ENCODE peak calls at places on chromosomes 16 and 17, in four cellular contexts. S is dorsolateral prefrontal cortex, I is body of pancreas, G is neural crest cell. V is an unnamed sample.
A peak's percentile ranks its signal among the peaks of the same experiment; 100 is the strongest.

GRCh38 chr16:84303023-84303422 is 8.3 kb downstream of the WFDC1 start:
- DNase-seq in S (no peak), G (no peak), I (no peak), V (peak; percentile 88)

GRCh38 chr17:46154151-46154816 is 38.9 kb downstream of the KANSL1 start:
- DNase-seq in I (no peak), G (no peak), S (no peak), V (no peak)

GRCh38 chr17:42403150-42403549 is 14.9 kb upstream of the STAT3 start:
- DNase-seq in I (no peak), S (no peak), G (no peak), V (no peak)

GRCh38 chr17:21098934-21099687 is 27.7 kb upstream of the DHRS7B start:
- DNase-seq in G (peak; percentile 67), I (peak; percentile 45), S (peak; percentile 65), V (peak; percentile 68)

GRCh38 chr16:65122974-65123845 is 1.3 kb upstream of the CDH11 start:
- DNase-seq in G (peak; percentile 6), I (no peak), S (peak; percentile 48), V (peak; percentile 70)

GRCh38 chr16:71562552-71562951 is 14.3 kb downstream of the TAT start:
- DNase-seq in I (no peak), S (no peak), G (no peak), V (no peak)

GRCh38 chr16:2784536-2785100 is 2.7 kb downstream of the PRSS33 start:
- DNase-seq in S (no peak), G (no peak), I (no peak), V (no peak)

GRCh38 chr16:1789643-1790045 is 3.9 kb downstream of the IGFALS start:
- DNase-seq in G (no peak), I (no peak), S (no peak), V (no peak)

GRCh38 chr16:75138636-75139035 is 9.7 kb upstream of the ZFP1 start:
- DNase-seq in I (no peak), G (no peak), S (no peak), V (no peak)

GRCh38 chr16:81634380-81635121 is 144.5 kb upstream of the PLCG2 start:
- DNase-seq in I (no peak), G (no peak), S (no peak), V (peak; percentile 64)

GRCh38 chr16:81632392-81633146 is 146.5 kb upstream of the PLCG2 start:
- DNase-seq in S (no peak), G (no peak), I (peak; percentile 60), V (peak; percentile 82)

GRCh38 chr16:81635336-81635947 is 143.6 kb upstream of the PLCG2 start:
- DNase-seq in I (no peak), G (no peak), S (no peak), V (no peak)

GRCh38 chr16:81633680-81634379 is 145.3 kb upstream of the PLCG2 start:
- DNase-seq in S (no peak), I (no peak), G (no peak), V (no peak)

DNA sequence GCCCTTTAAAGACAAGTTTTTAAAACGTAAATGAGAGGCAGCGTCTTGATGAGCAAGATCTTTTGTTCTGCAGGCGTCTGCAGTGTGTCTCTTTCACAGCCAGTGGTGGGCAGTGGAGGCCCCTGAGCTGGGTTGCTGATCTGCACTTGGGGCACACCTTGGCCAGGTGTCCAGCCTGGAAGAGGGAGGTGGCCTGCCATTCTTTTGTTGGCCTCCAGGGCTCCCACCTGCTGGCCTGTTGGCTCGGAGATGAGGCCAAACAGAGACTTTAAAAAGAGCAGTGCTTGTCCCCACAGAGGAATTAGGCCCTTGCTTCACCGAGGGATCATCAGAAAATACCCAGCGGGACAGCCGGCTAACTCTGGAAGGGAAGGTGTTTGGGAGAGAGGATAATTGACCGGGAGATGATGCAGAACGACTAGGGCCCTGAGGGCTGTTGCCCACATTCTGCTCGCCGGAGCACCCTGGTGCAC is 145.9 kb upstream of the PLCG2 start:
- DNase-seq in G (no peak), I (no peak), S (no peak), V (no peak)
- TF ChIP-seq CTCF in G (peak; percentile 47), I (peak; percentile 11), S (no peak), V (no peak)

GRCh38 chr17:80388175-80388574 is 26.8 kb upstream of the ENDOV start:
- DNase-seq in I (no peak), S (no peak), G (no peak), V (no peak)
- TF ChIP-seq CTCF in I (no peak), S (no peak), G (no peak), V (no peak)

DNA sequence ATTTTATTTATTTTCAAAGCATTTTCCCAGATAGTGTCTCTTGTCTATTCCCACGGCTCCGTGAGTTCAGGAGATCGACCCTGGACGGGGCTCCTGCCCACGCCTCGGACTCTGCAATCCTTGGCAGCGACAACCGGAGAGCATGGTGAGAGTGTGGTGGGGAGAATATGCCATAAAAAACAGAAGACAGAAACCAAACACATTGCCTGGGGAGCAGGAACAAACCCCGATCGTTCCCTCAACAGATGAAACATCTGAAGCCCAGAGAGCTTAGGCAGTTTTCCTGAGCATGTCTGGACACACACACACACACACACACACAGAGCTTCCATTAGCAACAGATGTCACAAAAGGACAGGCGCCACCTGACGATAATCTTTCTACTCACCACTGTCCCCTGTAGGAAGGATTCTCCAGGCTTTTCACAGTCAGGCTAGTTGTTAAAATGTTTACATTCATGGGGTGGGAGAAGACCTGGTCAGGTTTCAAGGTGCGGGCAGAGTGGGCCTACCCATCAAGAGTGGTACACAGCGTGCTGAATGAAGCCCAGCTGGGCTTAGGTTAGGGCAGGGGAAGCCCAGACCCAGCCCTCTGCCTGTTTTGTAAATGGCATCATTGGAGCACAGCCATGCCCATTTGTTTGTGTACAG is 230.4 kb upstream of the TNRC6C start:
- DNase-seq in G (no peak), S (no peak), I (peak; percentile 21), V (peak; percentile 39)
- TF ChIP-seq CTCF in G (peak; percentile 26), S (no peak), I (peak; percentile 6), V (peak; percentile 34)

DNA sequence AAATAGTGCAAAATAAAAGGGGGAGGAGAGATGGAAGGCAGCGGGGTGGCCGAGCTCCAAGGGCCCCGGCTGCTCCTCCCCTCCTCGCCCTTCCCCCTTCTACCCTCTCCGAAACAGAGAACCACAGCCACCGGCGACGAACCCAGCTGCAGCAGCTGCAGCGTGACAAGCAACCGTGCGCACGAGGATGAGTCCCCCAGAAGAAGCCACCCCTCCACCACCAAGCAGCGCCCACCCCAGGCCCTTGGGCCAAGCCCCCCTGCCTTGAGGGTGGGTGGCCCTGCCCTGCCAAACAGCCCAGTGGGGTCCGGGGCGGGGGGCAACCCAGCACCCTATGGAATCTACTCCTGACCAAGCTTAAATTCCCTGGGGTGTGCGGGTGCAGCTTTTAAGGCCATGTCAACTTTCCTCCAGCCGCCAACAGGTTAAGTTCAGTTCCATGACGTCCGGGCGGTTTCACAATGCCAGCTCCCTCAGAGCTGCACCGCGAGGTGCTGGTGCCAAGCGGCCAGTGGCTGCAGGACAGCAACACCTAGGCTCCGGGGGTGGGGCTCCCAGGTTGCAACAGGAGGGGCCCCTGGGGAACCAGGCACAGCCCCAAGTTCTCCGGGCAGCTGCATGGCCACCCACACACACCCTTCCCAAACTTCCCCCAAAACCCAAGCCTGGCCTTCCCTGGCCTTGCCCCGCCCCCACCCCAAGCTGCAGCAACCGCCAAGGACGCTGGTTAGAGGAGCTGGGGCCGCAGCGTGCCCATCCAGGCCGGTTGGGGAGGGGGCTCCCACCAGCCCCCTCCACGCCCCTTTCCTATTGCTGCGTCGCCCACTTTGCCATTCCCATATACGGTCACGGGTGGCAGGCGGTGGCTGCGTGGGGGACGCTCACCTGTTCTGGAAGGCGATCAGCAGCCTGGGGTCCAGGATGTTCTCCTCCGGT is 2.0 kb downstream of the CBX4 start:
- DNase-seq in I (peak; percentile 96), S (no peak), G (peak; percentile 31), V (peak; percentile 86)
- TF ChIP-seq CTCF in I (peak; percentile 47), S (no peak), G (peak; percentile 15), V (peak; percentile 9)

V was measured in fibroblast of villous mesenchyme.